ENCODE peak calls at places on chromosomes 2 and 18, in four cellular contexts. G, V, S and T are unnamed samples. For H3K4me1, the result is how much of the 10 kb centered on the place peaks cover.

GRCh38 chr2:32671885-32672519 is 44.2 kb downstream of the TTC27 start:
- DNase-seq in S (no peak), G (no peak), V (no peak), T (no peak)

GRCh38 chr2:72515696-72516095 is 310.1 kb downstream of the EXOC6B start:
- DNase-seq in V (no peak), S (no peak), G (no peak), T (no peak)

GRCh38 chr2:47046271-47046670 is 108.8 kb downstream of the STPG4 start:
- DNase-seq in V (no peak), S (no peak), G (no peak), T (no peak)

GRCh38 chr2:162317910-162318279 is 589 bp downstream of the IFIH1 start:
- DNase-seq in V (peak), S (no peak), G (peak), T (no peak)

GRCh38 chr2:41922177-41922576 is 125.6 kb upstream of the PKDCC start:
- DNase-seq in V (peak), S (no peak), G (no peak), T (no peak)

GRCh38 chr18:77080283-77080682 is 52.3 kb downstream of the MBP start:
- DNase-seq in G (no peak), V (no peak), S (no peak), T (no peak)

GRCh38 chr2:202756598-202756997 is 115.0 kb downstream of the ICA1L start:
- DNase-seq in G (no peak), V (no peak), S (no peak), T (no peak)

GRCh38 chr2:181621779-181622490 is 35.0 kb downstream of the CERKL start:
- DNase-seq in G (no peak), V (no peak), S (no peak), T (no peak)

GRCh38 chr18:2906522-2907458 is 60.0 kb downstream of the EMILIN2 start:
- DNase-seq in G (peak), S (no peak), V (peak), T (no peak)

GRCh38 chr18:78414302-78414701 is 565.3 kb upstream of the SALL3 start:
- DNase-seq in V (no peak), S (no peak), G (no peak), T (no peak)

GRCh38 chr2:212537311-212538155 is 1.1 kb downstream of the ERBB4 start:
- DNase-seq in V (no peak), G (peak), S (no peak), T (no peak)

GRCh38 chr18:54787616-54788015 is 40.7 kb upstream of the RAB27B start:
- DNase-seq in S (peak), V (no peak), G (no peak), T (no peak)

GRCh38 chr2:109531221-109531620 is 82.5 kb downstream of the SEPTIN10 start:
- DNase-seq in V (no peak), S (no peak), G (no peak), T (no peak)

GRCh38 chr2:109129356-109129920 is 433 bp downstream of the SH3RF3 start:
- DNase-seq in V (peak), G (peak), S (no peak), T (no peak)

GRCh38 chr18:74281011-74281638 is 10.6 kb downstream of the CYB5A start:
- DNase-seq in G (peak), S (no peak), V (no peak), T (no peak)
- H3K4me1 ChIP-seq in G (half or more), S (under half), V (under half), T (under half)

DNA sequence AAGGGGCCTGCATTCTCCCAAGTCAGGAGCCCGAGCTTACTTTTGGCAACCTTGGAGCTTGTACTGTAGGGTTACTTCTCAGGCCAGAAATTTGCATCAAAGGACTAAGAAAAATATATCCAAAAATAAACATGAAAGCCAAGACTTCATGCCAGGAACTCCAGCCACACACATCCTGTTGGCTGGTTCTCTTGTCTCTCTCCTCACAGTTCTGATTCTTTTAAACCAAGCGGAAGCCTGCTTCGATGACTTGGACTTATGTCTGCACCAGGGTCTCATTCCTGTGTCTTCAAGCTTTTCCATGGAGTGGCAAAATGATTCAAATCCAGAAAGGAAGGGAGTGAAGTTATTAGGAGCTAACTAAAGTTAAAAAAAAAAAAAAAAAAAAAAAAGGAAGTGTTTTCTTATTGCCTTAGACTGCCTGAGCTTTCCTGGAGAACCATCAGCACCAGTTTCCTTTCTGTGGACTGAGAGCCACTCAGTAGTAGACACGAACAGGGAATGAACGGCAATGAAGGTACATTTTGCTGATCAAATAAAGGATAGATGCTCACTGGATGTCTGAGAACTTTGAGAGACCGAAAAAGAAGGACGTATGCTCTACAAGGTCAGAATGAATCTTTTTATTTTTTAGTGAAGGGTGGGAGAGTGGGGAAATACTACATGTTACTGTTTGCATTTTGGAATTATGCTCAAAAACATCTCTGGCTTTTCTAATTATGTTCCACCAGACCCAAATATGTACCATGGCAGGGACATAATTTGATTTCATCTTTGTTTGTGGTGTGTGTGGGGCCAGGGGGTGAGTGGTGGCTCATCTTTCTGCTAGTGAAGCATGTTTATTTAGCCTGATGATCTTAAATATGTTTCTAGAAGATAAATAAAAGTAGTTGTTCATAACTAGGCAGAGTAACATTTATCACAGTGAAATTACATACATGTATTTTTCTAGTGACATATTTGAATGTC is 86.0 kb downstream of the RAPGEF4 start:
- DNase-seq in G (no peak), V (no peak), S (peak), T (no peak)
- H3K27ac ChIP-seq in G (no peak), V (no peak), S (no peak), T (no peak)

GRCh38 chr2:75527676-75528075 is 33.1 kb downstream of the EVA1A start:
- DNase-seq in S (no peak), G (no peak), V (no peak), T (no peak)
- H3K4me2 ChIP-seq in S (no peak), G (no peak), V (peak), T (no peak)

GRCh38 chr2:237889016-237889415 is 29.6 kb downstream of the RAMP1 start:
- DNase-seq in S (no peak), V (no peak), G (no peak), T (no peak)

GRCh38 chr2:237888389-237888788 is 29.0 kb downstream of the RAMP1 start:
- DNase-seq in G (no peak), V (no peak), S (peak), T (no peak)

GRCh38 chr2:237892478-237892877 is 33.1 kb downstream of the RAMP1 start:
- DNase-seq in V (no peak), S (no peak), G (no peak), T (no peak)

GRCh38 chr2:237886702-237887481 is 27.5 kb downstream of the RAMP1 start:
- DNase-seq in V (no peak), S (peak), G (no peak), T (no peak)

DNA sequence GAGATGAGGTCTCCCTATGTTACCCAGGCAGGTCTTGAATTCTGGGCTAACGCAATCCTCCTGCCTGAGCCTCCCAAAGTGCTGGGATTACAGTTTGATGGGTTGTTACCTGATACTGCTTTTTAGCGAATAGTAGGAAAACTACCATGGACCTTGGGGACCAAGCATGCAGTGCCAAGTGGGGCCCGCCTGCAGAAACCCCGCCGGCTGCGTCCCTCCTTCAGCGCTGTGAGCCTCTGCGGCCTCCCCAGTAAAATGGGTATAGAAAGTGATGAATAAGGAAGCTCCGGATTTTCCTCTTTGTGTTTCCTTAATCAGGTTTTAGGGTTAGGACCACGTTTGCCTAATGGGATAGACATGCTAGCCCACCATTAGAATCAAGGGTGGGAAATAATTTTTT is 30.4 kb downstream of the RAMP1 start:
- DNase-seq in S (no peak), G (no peak), V (no peak), T (no peak)
- H3K4me1 ChIP-seq in S (under half), G (under half), V (under half), T (under half)

DNA sequence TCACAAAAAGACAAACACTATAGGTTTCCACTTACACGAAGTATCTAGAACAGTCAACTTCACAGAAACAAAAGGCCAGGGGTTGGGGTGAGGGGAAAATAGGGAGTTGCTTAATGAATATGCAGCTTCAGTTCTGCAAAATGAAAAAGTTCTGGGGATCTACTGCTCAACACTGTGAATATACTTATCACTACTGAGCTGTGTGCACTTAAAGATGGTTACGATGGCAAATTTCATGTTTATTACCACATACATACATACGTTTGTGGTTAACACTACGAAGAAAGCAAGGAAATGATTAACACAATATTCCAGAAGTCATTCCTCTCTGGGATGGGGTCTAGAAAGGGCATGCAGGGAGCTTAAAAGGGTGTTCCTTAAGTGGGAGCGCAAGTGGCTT is 19.3 kb downstream of the MBOAT2 start:
- DNase-seq in V (no peak), G (no peak), S (peak), T (no peak)
- H3K27ac ChIP-seq in V (peak), G (no peak), S (no peak), T (peak)

GRCh38 chr2:24451805-24452498 is 39.1 kb upstream of the NCOA1 start:
- DNase-seq in G (no peak), V (no peak), S (no peak), T (no peak)
- H3K4me2 ChIP-seq in G (no peak), V (no peak), S (no peak), T (no peak)